ENCODE peak calls at places on chromosomes 6 and 20, in five cellular contexts. X is IMR-90, L is neuronal stem cell, N is H1, C is mesendoderm. V is an unnamed sample.

GRCh38 chr20:57089701-57090144 is 176.7 kb downstream of the BMP7 start:
- DNase-seq in X (peak), L (peak), N (peak), C (peak), V (peak)

GRCh38 chr6:16576391-16577368 is 184.6 kb downstream of the ATXN1 start:
- DNase-seq in X (no peak), L (no peak), N (no peak), C (no peak), V (no peak)

GRCh38 chr6:7201444-7201731 is 93.6 kb downstream of the RREB1 start:
- DNase-seq in X (no peak), L (no peak), N (no peak), C (no peak), V (no peak)

GRCh38 chr6:4466260-4466659 is 309.9 kb upstream of the CDYL start:
- DNase-seq in X (peak), L (no peak), N (no peak), C (no peak), V (no peak)

GRCh38 chr20:10282930-10283556 is 64.4 kb downstream of the SNAP25 start:
- DNase-seq in X (peak), L (no peak), N (no peak), C (peak), V (no peak)

GRCh38 chr20:24146231-24146634 is 157.7 kb upstream of the GGTLC1 start:
- DNase-seq in X (no peak), L (no peak), N (no peak), C (no peak), V (no peak)

GRCh38 chr6:13045676-13046075 is 282.7 kb downstream of the TBC1D7 start:
- DNase-seq in X (no peak), L (no peak), N (no peak), C (no peak), V (no peak)

GRCh38 chr20:23653400-23653938 is 15.7 kb upstream of the CST3 start:
- DNase-seq in X (no peak), L (no peak), N (no peak), C (no peak), V (no peak)

GRCh38 chr20:44282148-44282547 is 28.9 kb downstream of the FITM2 start:
- DNase-seq in X (no peak), L (no peak), N (no peak), C (no peak), V (no peak)

GRCh38 chr20:42082611-42083010 is 464.4 kb upstream of the CHD6 start:
- DNase-seq in X (peak), L (no peak), N (no peak), C (no peak), V (no peak)

GRCh38 chr20:44104807-44105517 is 82.0 kb downstream of the JPH2 start:
- DNase-seq in X (peak), L (no peak), N (no peak), C (no peak), V (no peak)

GRCh38 chr20:34065260-34065659 is 46.8 kb downstream of the EIF2S2 start:
- DNase-seq in X (peak), L (no peak), N (no peak), C (peak), V (no peak)

GRCh38 chr6:161217631-161218030 is 56.2 kb downstream of the AGPAT4 start:
- DNase-seq in X (no peak), L (no peak), N (no peak), C (no peak), V (no peak)

GRCh38 chr20:59027746-59028320 is 4.3 kb downstream of the ATP5F1E start:
- DNase-seq in X (peak), L (no peak), N (no peak), C (no peak), V (no peak)

GRCh38 chr6:12474167-12475140 is 184.3 kb downstream of the EDN1 start:
- DNase-seq in X (no peak), L (no peak), N (no peak), C (no peak), V (no peak)

GRCh38 chr6:82397962-82398692 is 34.5 kb downstream of the TPBG start:
- DNase-seq in X (peak), L (no peak), N (no peak), C (no peak), V (no peak)

GRCh38 chr6:95431637-95432228 is 145.6 kb upstream of the MANEA start:
- DNase-seq in X (peak), L (peak), N (no peak), C (peak), V (no peak)

GRCh38 chr6:21468487-21468886 is 125.1 kb upstream of the SOX4 start:
- DNase-seq in X (no peak), L (no peak), N (no peak), C (no peak), V (no peak)

GRCh38 chr20:21303872-21304586 is 898 bp downstream of the XRN2 start:
- DNase-seq in X (peak), L (no peak), N (no peak), C (no peak), V (no peak)

GRCh38 chr6:127971945-127972391 is 71.1 kb upstream of the THEMIS start:
- DNase-seq in X (peak), L (no peak), N (no peak), C (peak), V (no peak)

GRCh38 chr6:75208564-75209431 is 2.9 kb upstream of the COL12A1 start:
- DNase-seq in X (peak), L (peak), N (no peak), C (peak), V (peak)

DNA sequence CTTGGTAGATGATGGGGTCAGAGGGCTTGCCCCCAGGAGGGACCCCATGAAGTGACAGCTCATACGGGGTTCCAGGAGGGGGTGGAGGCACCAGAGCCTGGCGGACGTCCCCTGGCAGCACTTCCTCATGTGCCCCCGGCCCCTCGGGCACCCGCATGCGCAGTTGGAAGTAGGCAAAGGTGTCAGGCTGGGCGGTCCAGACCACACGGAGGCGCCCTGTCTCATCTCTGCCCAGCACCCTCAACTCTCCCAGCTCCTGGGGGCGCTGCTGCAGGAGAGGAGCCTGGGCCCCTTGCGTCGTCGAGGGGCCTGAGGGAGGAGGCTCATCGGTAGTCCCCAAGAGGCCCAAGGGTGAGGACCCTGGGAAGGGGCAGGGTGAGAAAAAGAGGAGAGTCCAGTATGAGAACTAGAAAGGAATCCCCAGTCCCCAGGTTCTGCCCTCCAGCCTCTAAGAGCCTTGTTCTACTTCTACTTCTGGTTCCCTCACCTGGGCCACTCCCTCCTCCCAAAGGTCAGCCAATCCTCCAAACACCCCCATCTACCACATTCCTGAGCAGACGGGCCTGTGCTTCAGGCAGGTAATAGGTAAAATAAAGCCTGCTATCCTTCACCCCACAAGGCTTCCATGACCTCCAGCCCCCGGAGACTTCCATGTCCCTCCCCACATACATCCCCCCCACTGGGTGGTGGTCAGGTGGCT is 23.2 kb downstream of the TNXB start:
- DNase-seq in X (no peak), L (no peak), N (no peak), C (no peak), V (no peak)
- H2BK15ac ChIP-seq in X (no peak), L (no peak), N (peak), C (no peak), V (no peak)

GRCh38 chr6:142824491-142824890 is 120.5 kb downstream of the HIVEP2 start:
- DNase-seq in X (no peak), L (no peak), N (no peak), C (no peak), V (no peak)

GRCh38 chr6:142828030-142828429 is 116.9 kb downstream of the HIVEP2 start:
- DNase-seq in X (no peak), L (no peak), N (no peak), C (no peak), V (no peak)

GRCh38 chr6:142830807-142831206 is 114.2 kb downstream of the HIVEP2 start:
- DNase-seq in X (no peak), L (no peak), N (no peak), C (no peak), V (no peak)

GRCh38 chr6:142825760-142826159 is 119.2 kb downstream of the HIVEP2 start:
- DNase-seq in X (no peak), L (no peak), N (no peak), C (no peak), V (no peak)

GRCh38 chr6:142827356-142827755 is 117.6 kb downstream of the HIVEP2 start:
- DNase-seq in X (no peak), L (no peak), N (no peak), C (no peak), V (no peak)
- H3K9ac ChIP-seq in X (no peak), L (no peak), N (no peak), C (no peak), V (no peak)

DNA sequence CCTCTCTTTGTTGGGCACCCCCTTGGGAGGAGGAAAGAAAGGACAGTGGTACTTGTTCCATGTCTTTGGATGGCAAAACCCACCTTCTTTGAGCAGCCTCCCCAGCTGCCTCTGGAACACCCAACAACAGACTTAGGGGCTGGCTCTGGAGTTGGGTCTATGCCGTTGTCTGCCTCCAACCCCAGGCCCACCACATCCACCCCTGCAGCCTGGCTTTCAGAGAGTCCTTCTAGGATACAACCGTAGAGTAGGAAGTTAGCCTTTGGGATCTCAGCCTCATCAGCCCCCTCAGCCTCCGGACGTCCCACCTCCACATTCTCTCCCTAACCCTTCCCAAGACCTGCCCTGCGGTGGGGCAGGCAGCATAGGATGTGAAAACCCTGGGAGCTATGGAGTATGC is 36.4 kb downstream of the FOXP4 start:
- DNase-seq in X (no peak), L (no peak), N (no peak), C (no peak), V (no peak)
- H2BK15ac ChIP-seq in X (no peak), L (peak), N (peak), C (no peak), V (no peak)

GRCh38 chr6:33416386-33417126 is 1.4 kb downstream of the CUTA start:
- DNase-seq in X (peak), L (no peak), N (no peak), C (no peak), V (no peak)

GRCh38 chr6:33418690-33419291 is 884 bp upstream of the CUTA start:
- DNase-seq in X (peak), L (no peak), N (no peak), C (peak), V (peak)

GRCh38 chr6:33419580-33420492 is at the start of gene SYNGAP1:
- DNase-seq in X (peak), L (no peak), N (no peak), C (peak), V (peak)

GRCh38 chr6:33417127-33417902 is 592 bp downstream of the CUTA start:
- DNase-seq in X (peak), L (no peak), N (no peak), C (peak), V (peak)

DNA sequence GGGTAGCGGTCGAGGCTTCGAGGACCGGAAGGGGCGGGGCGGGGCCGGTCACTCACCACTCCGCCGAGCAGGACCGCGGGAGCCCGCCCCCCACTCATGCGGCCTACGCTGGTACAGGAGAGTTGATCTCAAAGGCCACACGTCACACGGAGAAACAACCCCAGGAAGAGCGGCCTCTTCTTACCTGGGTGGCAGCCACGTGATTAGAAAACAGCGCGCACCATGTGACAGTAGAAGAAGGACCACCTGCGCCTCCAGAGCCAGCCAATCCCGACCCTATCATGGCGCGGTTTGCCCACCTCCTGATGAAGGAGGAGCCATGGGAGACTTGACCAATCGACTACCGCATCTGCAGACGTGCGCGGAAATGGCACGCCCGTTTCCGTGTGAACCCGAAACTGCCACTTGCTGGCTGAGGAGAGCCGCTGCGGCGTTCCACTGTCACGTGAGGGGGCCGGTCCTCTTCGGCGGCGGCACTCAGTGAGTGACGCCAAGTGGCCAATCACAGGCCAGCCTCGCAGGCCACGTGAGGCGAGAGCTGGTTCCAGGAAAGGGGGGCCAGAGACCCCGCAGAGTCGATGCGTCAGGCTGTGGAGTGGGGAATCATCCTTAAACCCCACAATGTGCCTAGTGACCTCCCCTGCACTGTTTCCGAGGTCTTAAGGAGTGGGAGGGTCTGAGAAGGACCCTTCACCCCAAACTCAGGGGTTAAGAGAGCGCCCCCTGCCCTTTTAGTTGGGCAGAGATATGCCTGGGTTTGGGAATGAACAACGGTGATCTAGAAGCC is at the start of gene CUTA:
- DNase-seq in X (peak), L (peak), N (peak), C (peak), V (peak)
- H3K9ac ChIP-seq in X (peak), L (peak), N (peak), C (peak), V (peak)

GRCh38 chr6:138374230-138374629 is 3.5 kb upstream of the SMIM28 start:
- DNase-seq in X (no peak), L (no peak), N (no peak), C (no peak), V (no peak)
- H2BK15ac ChIP-seq in X (no peak), L (no peak), N (no peak), C (no peak), V (no peak)

GRCh38 chr20:16607364-16608264 is 34.4 kb upstream of the KIF16B start:
- DNase-seq in X (no peak), L (no peak), N (no peak), C (no peak), V (no peak)
- H3K9ac ChIP-seq in X (no peak), L (no peak), N (no peak), C (no peak), V (no peak)

DNA sequence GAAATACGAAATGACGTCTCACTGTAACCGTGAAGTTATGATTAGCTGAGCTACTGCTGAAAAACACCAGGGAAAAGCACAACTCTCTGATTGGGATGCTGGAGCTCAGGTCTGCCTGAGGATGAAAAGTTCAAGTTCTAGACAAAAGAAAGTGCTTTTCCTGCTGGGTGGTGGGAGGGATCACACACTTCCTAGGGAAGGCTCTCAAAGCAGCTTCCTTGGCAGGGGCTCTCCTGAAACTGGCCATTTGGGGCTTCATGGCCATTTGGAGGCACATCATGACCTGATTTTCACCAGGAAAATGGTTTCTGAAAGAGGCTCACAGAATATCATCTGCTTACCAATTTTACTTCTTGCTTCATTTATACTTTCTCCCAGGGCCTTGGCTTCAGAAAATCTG is 97.1 kb upstream of the KCNK16 start:
- DNase-seq in X (no peak), L (no peak), N (no peak), C (no peak), V (no peak)
- H2BK15ac ChIP-seq in X (no peak), L (no peak), N (no peak), C (no peak), V (no peak)

GRCh38 chr6:148217051-148217450 is 125.6 kb upstream of the SASH1 start:
- DNase-seq in X (no peak), L (no peak), N (no peak), C (no peak), V (no peak)
- H3K9ac ChIP-seq in X (no peak), L (no peak), N (no peak), C (no peak), V (no peak)